ENCODE peak calls at places on chromosome 21, in five cellular contexts. Z is upper lobe of right lung, Q is IMR-90, E is RWPE2, C is right lobe of liver. M is an unnamed sample.
A peak's percentile ranks its signal among the peaks of the same experiment; 100 is the strongest.

GRCh38 chr21:36860736-36861594 is 105.5 kb downstream of the HLCS start:
- DNase-seq in Z (no peak), Q (peak; percentile 79), E (no peak), C (peak; percentile 66), M (no peak)

GRCh38 chr21:36859744-36860501 is 106.5 kb downstream of the HLCS start:
- DNase-seq in Z (peak; percentile 86), Q (peak; percentile 29), E (peak; percentile 91), C (peak; percentile 95), M (peak; percentile 79)

GRCh38 chr21:36388076-36388475 is 2.9 kb downstream of the CHAF1B start:
- DNase-seq in Z (no peak), Q (no peak), E (no peak), C (no peak), M (no peak)

GRCh38 chr21:25171438-25171837 is 435.8 kb downstream of the MRPL39 start:
- DNase-seq in Z (no peak), Q (peak; percentile 15), E (no peak), C (no peak), M (no peak)

GRCh38 chr21:29235714-29236197 is 63.0 kb upstream of the BACH1 start:
- DNase-seq in Z (no peak), Q (no peak), E (no peak), C (no peak), M (no peak)

GRCh38 chr21:16125274-16125673 is 395.5 kb downstream of the USP25 start:
- DNase-seq in Z (no peak), Q (no peak), E (no peak), C (no peak), M (no peak)

GRCh38 chr21:15483138-15483780 is 246.5 kb upstream of the USP25 start:
- DNase-seq in Z (peak; percentile 88), Q (peak; percentile 82), E (peak; percentile 81), C (peak; percentile 87), M (peak; percentile 82)

GRCh38 chr21:36881223-36881622 is 85.2 kb downstream of the HLCS start:
- DNase-seq in Z (no peak), Q (peak; percentile 51), E (no peak), C (no peak), M (no peak)

GRCh38 chr21:16279658-16280581 is 550.1 kb downstream of the USP25 start:
- DNase-seq in Z (no peak), Q (peak; percentile 10), E (no peak), C (no peak), M (no peak)

GRCh38 chr21:42991992-42992740 is 17.8 kb downstream of the PKNOX1 start:
- DNase-seq in Z (peak; percentile 67), Q (peak; percentile 97), E (no peak), C (no peak), M (no peak)

GRCh38 chr21:9753943-9754342 is 767.4 kb upstream of the TPTE start:
- DNase-seq in Z (no peak), Q (no peak), E (no peak), C (no peak), M (no peak)

GRCh38 chr21:16004121-16004520 is 274.3 kb downstream of the USP25 start:
- DNase-seq in Z (no peak), Q (peak; percentile 24), E (no peak), C (no peak), M (no peak)

GRCh38 chr21:16588433-16588860 is 858.7 kb downstream of the USP25 start:
- DNase-seq in Z (peak; percentile 63), Q (peak; percentile 84), E (peak; percentile 80), C (peak; percentile 56), M (peak; percentile 48)

GRCh38 chr21:32641715-32642698 is 29.8 kb upstream of the CFAP298 start:
- DNase-seq in Z (no peak), Q (no peak), E (no peak), C (no peak), M (no peak)

GRCh38 chr21:36704281-36704957 is 5.5 kb downstream of the SIM2 start:
- DNase-seq in Z (no peak), Q (peak; percentile 4), E (no peak), C (no peak), M (peak; percentile 25)

GRCh38 chr21:29175408-29176147 is 45.1 kb downstream of the MAP3K7CL start:
- DNase-seq in Z (no peak), Q (peak; percentile 75), E (no peak), C (no peak), M (no peak)

GRCh38 chr21:44813727-44814126 is 4.1 kb downstream of the SUMO3 start:
- DNase-seq in Z (no peak), Q (no peak), E (no peak), C (no peak), M (no peak)
- H3K4me1 ChIP-seq in Z (peaks cover 13% of the 10 kb centered on the region), Q (peaks cover 8% of the 10 kb centered on the region), E (no peaks in the 10 kb centered on the region), C (no peaks in the 10 kb centered on the region), M (peaks cover 4% of the 10 kb centered on the region)

GRCh38 chr21:34800797-34801518 is 132.2 kb downstream of the CLIC6 start:
- DNase-seq in Z (no peak), Q (peak; percentile 46), E (no peak), C (no peak), M (no peak)

GRCh38 chr21:34796518-34797201 is 127.9 kb downstream of the CLIC6 start:
- DNase-seq in Z (no peak), Q (no peak), E (no peak), C (no peak), M (no peak)

GRCh38 chr21:34797926-34798595 is 129.3 kb downstream of the CLIC6 start:
- DNase-seq in Z (no peak), Q (no peak), E (no peak), C (no peak), M (no peak)

GRCh38 chr21:34797202-34797527 is 128.4 kb downstream of the CLIC6 start:
- DNase-seq in Z (no peak), Q (no peak), E (no peak), C (no peak), M (no peak)

DNA sequence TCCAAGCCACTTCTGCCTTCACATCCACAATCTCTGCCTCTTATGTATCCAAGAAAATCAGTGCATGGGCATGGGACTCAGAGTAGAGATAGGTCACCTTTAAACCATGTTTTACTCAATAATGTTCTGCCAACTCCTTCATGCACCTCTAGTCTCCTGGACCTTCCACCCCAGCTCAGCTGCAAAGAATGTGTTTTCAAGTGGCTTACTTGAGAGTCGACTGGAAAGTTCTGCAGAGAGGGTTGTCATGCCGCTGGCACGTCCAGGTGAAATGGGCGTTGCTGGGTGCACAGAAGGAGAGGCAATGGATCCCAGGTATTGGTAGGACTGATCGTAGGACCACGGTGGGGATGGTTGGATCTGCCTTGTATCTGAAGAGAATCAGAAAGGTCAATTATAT is 130.3 kb downstream of the CLIC6 start:
- DNase-seq in Z (peak; percentile 62), Q (no peak), E (no peak), C (no peak), M (no peak)
- H3K4me1 ChIP-seq in Z (peaks cover 15% of the 10 kb centered on the region), Q (peaks cover 23% of the 10 kb centered on the region), E (peaks cover 66% of the 10 kb centered on the region), C (no peaks in the 10 kb centered on the region), M (no peaks in the 10 kb centered on the region)

GRCh38 chr21:41710823-41711160 is 56.1 kb downstream of the RIPK4 start:
- DNase-seq in Z (peak; percentile 59), Q (no peak), E (no peak), C (no peak), M (no peak)

GRCh38 chr21:41712730-41713129 is 54.1 kb downstream of the RIPK4 start:
- DNase-seq in Z (peak; percentile 19), Q (no peak), E (no peak), C (no peak), M (no peak)

GRCh38 chr21:41712201-41712600 is 54.7 kb downstream of the RIPK4 start:
- DNase-seq in Z (peak; percentile 48), Q (no peak), E (no peak), C (peak; percentile 45), M (peak; percentile 43)

GRCh38 chr21:41709965-41710822 is 56.7 kb downstream of the RIPK4 start:
- DNase-seq in Z (no peak), Q (no peak), E (no peak), C (no peak), M (no peak)

DNA sequence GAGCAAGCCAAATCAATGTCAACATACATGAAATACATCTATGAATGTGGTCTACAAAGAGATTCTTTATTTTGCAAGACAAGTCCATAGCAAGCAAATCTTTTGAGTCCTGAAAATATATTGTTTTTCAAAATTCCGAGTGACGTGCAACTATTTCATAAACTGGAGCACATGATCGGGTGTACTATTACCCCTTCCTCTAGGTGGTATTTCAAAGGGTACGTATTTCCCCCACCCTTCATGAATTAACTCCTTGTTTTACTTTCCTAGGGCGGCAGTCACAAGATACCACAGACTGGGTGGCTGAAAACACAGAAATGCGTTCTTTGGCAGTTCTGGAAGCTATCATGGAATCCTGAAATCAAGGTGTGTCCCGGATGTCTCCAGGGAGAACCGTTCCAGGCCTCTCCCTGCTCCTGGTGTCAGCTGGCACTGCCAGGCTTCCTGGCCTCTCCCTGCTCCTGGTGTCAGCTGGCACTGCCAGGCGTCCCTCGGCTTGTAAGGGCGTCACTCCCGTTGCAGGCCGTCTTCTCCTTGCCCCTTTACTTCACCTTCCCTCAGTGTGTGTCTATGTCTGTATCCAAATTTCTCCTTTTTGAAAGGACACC is 55.3 kb downstream of the RIPK4 start:
- DNase-seq in Z (no peak), Q (no peak), E (no peak), C (no peak), M (peak; percentile 83)
- H3K4me1 ChIP-seq in Z (no peaks in the 10 kb centered on the region), Q (no peaks in the 10 kb centered on the region), E (peaks cover 29% of the 10 kb centered on the region), C (no peaks in the 10 kb centered on the region), M (peaks cover 7% of the 10 kb centered on the region)

GRCh38 chr21:34811368-34811767 is 142.6 kb downstream of the CLIC6 start:
- DNase-seq in Z (no peak), Q (no peak), E (no peak), C (no peak), M (no peak)
- H3K4me1 ChIP-seq in Z (peaks cover 14% of the 10 kb centered on the region), Q (peaks cover 75% of the 10 kb centered on the region), E (peaks cover 75% of the 10 kb centered on the region), C (no peaks in the 10 kb centered on the region), M (peaks cover 25% of the 10 kb centered on the region)

GRCh38 chr21:44271558-44271957 is 9.9 kb upstream of the DNMT3L start:
- DNase-seq in Z (no peak), Q (no peak), E (no peak), C (peak; percentile 33), M (no peak)
- H3K4me1 ChIP-seq in Z (no peaks in the 10 kb centered on the region), Q (no peaks in the 10 kb centered on the region), E (no peaks in the 10 kb centered on the region), C (no peaks in the 10 kb centered on the region), M (no peaks in the 10 kb centered on the region)

GRCh38 chr21:35169574-35169973 is 120.5 kb upstream of the RUNX1 start:
- DNase-seq in Z (no peak), Q (no peak), E (no peak), C (no peak), M (no peak)

GRCh38 chr21:35170818-35171217 is 121.7 kb upstream of the RUNX1 start:
- DNase-seq in Z (no peak), Q (no peak), E (no peak), C (no peak), M (no peak)

GRCh38 chr21:35172231-35172630 is 123.1 kb upstream of the RUNX1 start:
- DNase-seq in Z (no peak), Q (no peak), E (no peak), C (no peak), M (no peak)

GRCh38 chr21:35170244-35170756 is 121.2 kb upstream of the RUNX1 start:
- DNase-seq in Z (no peak), Q (no peak), E (no peak), C (no peak), M (no peak)

DNA sequence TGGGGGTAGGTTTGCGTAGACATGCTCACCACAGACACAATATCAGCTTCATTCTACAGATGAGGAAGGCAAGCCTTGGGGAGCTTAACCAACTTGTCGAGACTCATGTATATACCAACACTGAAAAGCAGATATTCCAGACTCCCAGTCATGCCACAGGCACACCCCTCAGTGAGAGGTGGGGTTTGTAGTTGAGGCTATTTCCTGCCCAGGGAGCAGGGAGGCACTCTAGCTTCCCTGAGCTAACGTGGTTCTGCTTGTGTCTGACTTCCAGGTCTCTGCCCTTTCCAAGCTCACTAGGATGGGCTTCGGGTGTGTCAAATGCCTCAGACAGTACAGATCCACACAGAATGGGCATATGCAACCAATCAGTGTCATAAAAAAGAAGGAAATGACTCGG is 122.3 kb upstream of the RUNX1 start:
- DNase-seq in Z (no peak), Q (no peak), E (no peak), C (no peak), M (no peak)
- H3K4me1 ChIP-seq in Z (no peaks in the 10 kb centered on the region), Q (no peaks in the 10 kb centered on the region), E (no peaks in the 10 kb centered on the region), C (no peaks in the 10 kb centered on the region), M (no peaks in the 10 kb centered on the region)